ENCODE peak calls at places on chromosomes 12 and 14, in nine cellular contexts. R is IMR-90, O is right lobe of liver, P is HepG2, T is heart left ventricle, Q is HCT116, N is gastrocnemius medialis, H is GM12878, Z is body of pancreas. F is an unnamed sample.

GRCh38 chr12:113463746-113464743 is 7.6 kb downstream of the LHX5 start:
- ATAC-seq in R (no peak), O (no peak), P (no peak), T (no peak), Q (no peak), N (no peak), H (no peak), Z (no peak), F (no peak)

GRCh38 chr14:73723411-73723798 is 9.2 kb upstream of the PNMA1 start:
- ATAC-seq in R (peak), O (peak), P (no peak), T (no peak), Q (no peak), N (no peak), H (no peak), Z (no peak), F (no peak)

GRCh38 chr14:65551019-65551643 is 138.6 kb downstream of the FUT8 start:
- ATAC-seq in R (no peak), O (no peak), P (no peak), T (no peak), Q (no peak), N (no peak), H (no peak), Z (no peak), F (no peak)

GRCh38 chr12:131559517-131560516 is 151.1 kb upstream of the SFSWAP start:
- ATAC-seq in R (no peak), O (no peak), P (peak), T (no peak), Q (peak), N (no peak), H (peak), Z (no peak), F (no peak)

GRCh38 chr14:104473649-104474574 is 105.7 kb upstream of the C14orf180 start:
- ATAC-seq in R (no peak), O (no peak), P (peak), T (no peak), Q (no peak), N (no peak), H (no peak), Z (no peak), F (no peak)

GRCh38 chr12:46386877-46387629 is 14.5 kb upstream of the SLC38A2 start:
- ATAC-seq in R (no peak), O (no peak), P (no peak), T (no peak), Q (no peak), N (no peak), H (peak), Z (no peak), F (no peak)

GRCh38 chr12:123034865-123035264 is 54.4 kb downstream of the ARL6IP4 start:
- ATAC-seq in R (peak), O (no peak), P (no peak), T (peak), Q (no peak), N (no peak), H (no peak), Z (peak), F (no peak)

GRCh38 chr12:91496337-91496736 is 313.7 kb upstream of the DCN start:
- ATAC-seq in R (no peak), O (no peak), P (no peak), T (no peak), Q (no peak), N (no peak), H (no peak), Z (no peak), F (no peak)

GRCh38 chr14:77406718-77407117 is 16.6 kb downstream of the NOXRED1 start:
- ATAC-seq in R (peak), O (no peak), P (no peak), T (no peak), Q (no peak), N (no peak), H (no peak), Z (no peak), F (no peak)

GRCh38 chr12:44794867-44795266 is 81.2 kb downstream of the NELL2 start:
- ATAC-seq in R (no peak), O (no peak), P (no peak), T (no peak), Q (no peak), N (no peak), H (no peak), Z (no peak), F (no peak)

GRCh38 chr12:116892318-116892717 is 11.1 kb upstream of the HRK start:
- ATAC-seq in R (no peak), O (no peak), P (no peak), T (no peak), Q (peak), N (no peak), H (peak), Z (no peak), F (no peak)

GRCh38 chr12:28265435-28266042 is 75.3 kb downstream of the CCDC91 start:
- ATAC-seq in R (no peak), O (no peak), P (no peak), T (no peak), Q (no peak), N (no peak), H (no peak), Z (no peak), F (no peak)

GRCh38 chr12:46560874-46561273 is 188.3 kb upstream of the SLC38A2 start:
- ATAC-seq in R (no peak), O (no peak), P (no peak), T (no peak), Q (no peak), N (no peak), H (no peak), Z (no peak), F (no peak)

GRCh38 chr12:6452245-6452731 is 446 bp downstream of the TAPBPL start:
- ATAC-seq in R (peak), O (peak), P (peak), T (peak), Q (peak), N (peak), H (peak), Z (peak), F (peak)

GRCh38 chr14:73850940-73851339 is 691 bp upstream of the PTGR2 start:
- ATAC-seq in R (no peak), O (no peak), P (peak), T (no peak), Q (peak), N (no peak), H (no peak), Z (peak), F (no peak)

GRCh38 chr14:65095633-65096205 is 6.6 kb downstream of the MAX start:
- ATAC-seq in R (peak), O (peak), P (no peak), T (peak), Q (no peak), N (peak), H (no peak), Z (peak), F (peak)

GRCh38 chr14:56417173-56417572 is 162.4 kb upstream of the TMEM260 start:
- ATAC-seq in R (no peak), O (no peak), P (no peak), T (no peak), Q (no peak), N (no peak), H (no peak), Z (no peak), F (no peak)

GRCh38 chr12:25578739-25579138 is 25.7 kb upstream of the LMNTD1 start:
- ATAC-seq in R (no peak), O (no peak), P (no peak), T (no peak), Q (no peak), N (no peak), H (no peak), Z (no peak), F (no peak)

GRCh38 chr14:50874842-50875241 is 3.0 kb downstream of the ABHD12B start:
- ATAC-seq in R (no peak), O (no peak), P (peak), T (no peak), Q (no peak), N (no peak), H (peak), Z (no peak), F (no peak)

GRCh38 chr12:8452976-8453616 is 2.7 kb upstream of the CLEC6A start:
- ATAC-seq in R (no peak), O (peak), P (no peak), T (peak), Q (no peak), N (no peak), H (no peak), Z (no peak), F (no peak)

GRCh38 chr12:47742253-47742825 is 16.3 kb downstream of the RAPGEF3 start:
- ATAC-seq in R (peak), O (peak), P (no peak), T (no peak), Q (peak), N (peak), H (peak), Z (no peak), F (no peak)

GRCh38 chr12:121789233-121789781 is 4.2 kb downstream of the RHOF start:
- ATAC-seq in R (no peak), O (no peak), P (no peak), T (peak), Q (no peak), N (no peak), H (peak), Z (no peak), F (no peak)

GRCh38 chr14:101875726-101876268 is 88.6 kb upstream of the DYNC1H1 start:
- ATAC-seq in R (no peak), O (no peak), P (no peak), T (no peak), Q (no peak), N (no peak), H (peak), Z (no peak), F (no peak)

GRCh38 chr12:57175428-57176138 is 28.2 kb upstream of the LRP1-AS start:
- ATAC-seq in R (peak), O (peak), P (peak), T (peak), Q (peak), N (peak), H (peak), Z (peak), F (peak)

GRCh38 chr12:1515428-1515827 is 79.0 kb downstream of the FBXL14 start:
- ATAC-seq in R (no peak), O (no peak), P (no peak), T (no peak), Q (no peak), N (no peak), H (no peak), Z (no peak), F (no peak)

GRCh38 chr12:124381454-124382207 is 86.7 kb downstream of the RFLNA start:
- ATAC-seq in R (no peak), O (peak), P (no peak), T (peak), Q (no peak), N (peak), H (no peak), Z (peak), F (peak)

GRCh38 chr12:124077730-124078129 is 104.7 kb downstream of the ZNF664 start:
- ATAC-seq in R (no peak), O (no peak), P (no peak), T (no peak), Q (no peak), N (no peak), H (no peak), Z (no peak), F (no peak)

GRCh38 chr14:54472291-54472690 is 16.5 kb downstream of the GMFB start:
- ATAC-seq in R (no peak), O (no peak), P (no peak), T (peak), Q (no peak), N (no peak), H (no peak), Z (no peak), F (no peak)

GRCh38 chr14:82759691-82760090 is 1226.0 kb upstream of the SEL1L start:
- ATAC-seq in R (no peak), O (no peak), P (no peak), T (no peak), Q (no peak), N (no peak), H (no peak), Z (no peak), F (no peak)

GRCh38 chr14:54567224-54567633 is 301 bp downstream of the SAMD4A start:
- ATAC-seq in R (no peak), O (no peak), P (peak), T (no peak), Q (no peak), N (no peak), H (peak), Z (no peak), F (no peak)

GRCh38 chr12:16349132-16349463 is 1.7 kb downstream of the MGST1 start:
- ATAC-seq in R (peak), O (peak), P (peak), T (peak), Q (no peak), N (peak), H (peak), Z (peak), F (peak)

GRCh38 chr12:27733052-27733656 is 22.5 kb downstream of the MRPS35 start:
- ATAC-seq in R (peak), O (peak), P (peak), T (peak), Q (peak), N (no peak), H (peak), Z (peak), F (no peak)

GRCh38 chr12:96321941-96322340 is 78.3 kb downstream of the CDK17 start:
- ATAC-seq in R (no peak), O (no peak), P (no peak), T (no peak), Q (no peak), N (no peak), H (no peak), Z (no peak), F (no peak)
- TF ChIP-seq POLR2A in R (no peak), O (no peak), P (no peak), T (no peak), Q (no peak), N (no peak), H (no peak), Z (no peak), F (no peak)

GRCh38 chr12:108332791-108333382 is 6.2 kb downstream of the CMKLR1 start:
- ATAC-seq in R (no peak), O (peak), P (no peak), T (peak), Q (no peak), N (no peak), H (peak), Z (peak), F (peak)

GRCh38 chr12:108335349-108336119 is 3.6 kb downstream of the CMKLR1 start:
- ATAC-seq in R (no peak), O (no peak), P (no peak), T (no peak), Q (no peak), N (no peak), H (peak), Z (no peak), F (no peak)

GRCh38 chr12:108337235-108338223 is 1.6 kb downstream of the CMKLR1 start:
- ATAC-seq in R (peak), O (peak), P (peak), T (no peak), Q (peak), N (no peak), H (peak), Z (no peak), F (peak)

GRCh38 chr12:108338915-108339657 is at the start of gene CMKLR1:
- ATAC-seq in R (no peak), O (peak), P (peak), T (peak), Q (no peak), N (peak), H (no peak), Z (peak), F (peak)

DNA sequence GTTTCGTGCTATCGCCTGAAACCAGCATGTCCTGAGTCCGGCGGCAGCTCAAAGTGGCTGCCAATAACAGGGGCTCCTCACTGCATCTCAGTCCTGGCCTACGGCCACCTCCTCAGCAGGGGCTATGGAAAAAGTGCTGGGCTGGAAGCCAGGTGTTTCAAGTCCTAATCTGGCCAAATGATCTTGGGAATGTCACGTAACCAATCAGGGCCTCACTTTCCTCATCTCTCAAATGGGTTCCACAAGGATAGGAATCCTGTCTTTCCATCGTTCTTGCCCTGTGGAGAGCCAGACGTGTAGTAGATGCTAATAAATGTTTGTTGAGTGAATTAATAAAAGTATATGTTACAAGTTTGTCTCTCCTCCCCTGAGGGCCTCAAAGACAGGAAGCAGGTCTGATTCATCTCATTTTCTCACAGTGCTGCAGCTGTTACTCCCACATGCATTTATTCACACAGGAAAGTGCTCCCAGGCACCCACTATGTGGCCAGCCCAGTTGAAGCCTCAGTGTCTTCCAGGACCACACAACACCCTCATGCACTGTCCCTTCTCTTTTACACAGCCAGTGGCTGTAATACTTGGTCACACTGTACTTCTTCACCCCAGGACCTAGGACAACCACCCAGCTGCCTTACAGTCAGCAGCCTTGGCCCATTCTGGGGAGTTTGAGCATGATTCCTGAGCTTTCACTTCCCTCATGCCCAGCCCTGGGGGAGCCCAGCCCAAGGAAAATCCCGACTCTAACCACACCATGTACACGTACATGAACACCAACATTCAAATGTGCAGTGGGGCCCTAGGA is 5.0 kb downstream of the CMKLR1 start:
- ATAC-seq in R (no peak), O (peak), P (no peak), T (peak), Q (no peak), N (no peak), H (peak), Z (no peak), F (no peak)
- TF ChIP-seq POLR2A in R (no peak), O (no peak), P (no peak), T (no peak), Q (no peak), N (no peak), H (peak), Z (no peak), F (no peak)

GRCh38 chr12:118061876-118062791 is 1.2 kb upstream of the WSB2 start:
- ATAC-seq in R (peak), O (peak), P (peak), T (peak), Q (peak), N (peak), H (peak), Z (peak), F (peak)
- TF ChIP-seq POLR2A in R (peak), O (peak), P (peak), T (no peak), Q (no peak), N (no peak), H (peak), Z (peak), F (no peak)

DNA sequence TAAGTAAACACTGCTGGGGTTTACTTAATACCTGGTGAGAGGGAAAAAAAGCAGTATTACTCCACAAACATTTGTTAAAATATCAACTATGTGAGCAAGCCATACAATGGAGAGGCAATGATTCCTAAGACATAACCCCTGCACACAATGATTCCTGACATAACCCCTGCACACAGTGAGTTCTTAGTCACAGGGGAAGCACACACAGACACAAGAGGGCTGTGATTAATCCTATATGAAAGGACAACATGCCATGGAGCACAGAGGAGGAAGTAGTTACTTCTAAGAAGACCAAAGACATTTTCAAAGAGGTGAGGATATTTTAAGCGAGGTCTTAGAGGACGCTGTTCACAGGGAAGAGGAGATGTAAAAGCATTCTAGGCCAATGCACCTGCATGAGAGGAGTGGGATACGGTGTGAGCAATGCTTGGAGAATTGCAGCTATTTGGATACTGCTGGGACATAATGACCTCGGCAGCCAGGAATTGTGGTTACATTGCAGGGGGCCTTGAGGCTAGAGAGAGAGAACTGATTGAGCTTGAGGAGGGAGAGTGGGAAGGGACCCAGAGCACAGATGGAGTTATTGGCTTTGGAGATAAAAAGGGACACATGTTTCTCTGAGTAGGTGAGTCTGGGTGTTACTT is 211.9 kb downstream of the APAF1 start:
- ATAC-seq in R (no peak), O (no peak), P (no peak), T (no peak), Q (no peak), N (no peak), H (no peak), Z (no peak), F (no peak)
- TF ChIP-seq POLR2A in R (no peak), O (no peak), P (no peak), T (no peak), Q (no peak), N (no peak), H (no peak), Z (no peak), F (no peak)

GRCh38 chr12:49263400-49263763 is 1.5 kb upstream of the TUBA1C start:
- ATAC-seq in R (no peak), O (no peak), P (no peak), T (no peak), Q (no peak), N (no peak), H (no peak), Z (no peak), F (no peak)

GRCh38 chr12:49261726-49262125 is 3.2 kb upstream of the TUBA1C start:
- ATAC-seq in R (peak), O (no peak), P (no peak), T (no peak), Q (no peak), N (no peak), H (no peak), Z (no peak), F (no peak)

GRCh38 chr12:49264873-49265792 is at the start of gene TUBA1C:
- ATAC-seq in R (peak), O (peak), P (peak), T (peak), Q (peak), N (peak), H (peak), Z (peak), F (peak)

GRCh38 chr12:49260831-49261363 is 4.0 kb upstream of the TUBA1C start:
- ATAC-seq in R (no peak), O (no peak), P (no peak), T (no peak), Q (no peak), N (no peak), H (no peak), Z (no peak), F (no peak)

DNA sequence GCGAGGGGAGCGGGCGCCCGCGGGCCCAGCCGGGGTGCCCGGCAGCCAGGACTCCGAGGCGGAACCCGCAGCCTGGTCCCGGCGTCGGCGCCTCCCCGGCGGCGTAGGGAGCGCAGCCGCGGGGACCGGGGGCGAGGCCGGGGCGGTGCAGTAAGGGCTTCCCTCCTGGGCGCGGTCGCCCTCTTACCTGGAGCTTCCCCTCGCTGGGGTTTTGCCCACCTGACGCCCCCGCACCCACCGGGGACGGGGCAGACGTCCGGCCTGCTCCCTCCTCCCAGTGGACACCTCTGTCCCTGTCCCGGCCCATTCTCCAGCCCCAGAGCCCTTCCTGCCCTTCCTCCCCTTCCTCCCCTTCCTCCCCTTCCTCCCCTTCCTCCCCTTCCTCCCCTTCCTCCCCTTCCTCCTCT is 413 bp upstream of the TUBA1C start:
- ATAC-seq in R (peak), O (peak), P (peak), T (no peak), Q (peak), N (peak), H (peak), Z (peak), F (peak)
- TF ChIP-seq POLR2A in R (no peak), O (no peak), P (no peak), T (peak), Q (no peak), N (no peak), H (no peak), Z (no peak), F (no peak)

GRCh38 chr12:101876861-101877815 is at the start of gene DRAM1:
- ATAC-seq in R (peak), O (peak), P (peak), T (peak), Q (peak), N (peak), H (peak), Z (peak), F (peak)
- TF ChIP-seq POLR2A in R (peak), O (peak), P (peak), T (peak), Q (peak), N (peak), H (peak), Z (peak), F (peak)

GRCh38 chr12:49967042-49967776 is 5.5 kb downstream of the AQP5 start:
- ATAC-seq in R (peak), O (peak), P (peak), T (peak), Q (peak), N (peak), H (peak), Z (peak), F (peak)
- TF ChIP-seq POLR2A in R (peak), O (no peak), P (no peak), T (no peak), Q (no peak), N (no peak), H (no peak), Z (no peak), F (no peak)

GRCh38 chr14:34824256-34824655 is 50.9 kb downstream of the BAZ1A start:
- ATAC-seq in R (no peak), O (no peak), P (no peak), T (no peak), Q (no peak), N (no peak), H (no peak), Z (no peak), F (no peak)
- TF ChIP-seq POLR2A in R (no peak), O (no peak), P (no peak), T (no peak), Q (no peak), N (no peak), H (no peak), Z (no peak), F (no peak)